ENCODE peak calls at places on chromosomes 3 and 15, in six cellular contexts. T is lower lobe of right lung, H is H1, D is left ventricle myocardium inferior, O is uterus, J is breast epithelium. V is an unnamed sample.

GRCh38 chr3:155179425-155179814 is 99.3 kb downstream of the MME start:
- DNase-seq in T (no peak), H (no peak), D (no peak), O (no peak), J (no peak), V (no peak)

GRCh38 chr3:126155280-126155640 is 25.1 kb downstream of the ALDH1L1 start:
- DNase-seq in T (no peak), H (peak), D (no peak), O (no peak), J (no peak), V (no peak)

GRCh38 chr3:168071535-168071934 is 24.2 kb downstream of the GOLIM4 start:
- DNase-seq in T (no peak), H (no peak), D (no peak), O (no peak), J (no peak), V (no peak)

GRCh38 chr3:175082631-175083030 is 223.5 kb downstream of the NAALADL2 start:
- DNase-seq in T (no peak), H (no peak), D (no peak), O (no peak), J (no peak), V (no peak)

GRCh38 chr3:148903022-148903442 is 37.9 kb downstream of the CPA3 start:
- DNase-seq in T (no peak), H (no peak), D (no peak), O (no peak), J (no peak), V (no peak)

GRCh38 chr15:67174864-67175573 is 79.4 kb downstream of the AAGAB start:
- DNase-seq in T (no peak), H (no peak), D (no peak), O (no peak), J (no peak), V (peak)

GRCh38 chr15:67836477-67836876 is 3.4 kb downstream of the RNU6-1 start:
- DNase-seq in T (no peak), H (peak), D (peak), O (peak), J (no peak), V (peak)

GRCh38 chr15:98561169-98561941 is 87.0 kb upstream of the IGF1R start:
- DNase-seq in T (no peak), H (no peak), D (no peak), O (no peak), J (no peak), V (no peak)

GRCh38 chr3:59424268-59425010 is 374.6 kb upstream of the CFAP20DC start:
- DNase-seq in T (no peak), H (no peak), D (no peak), O (no peak), J (no peak), V (no peak)

GRCh38 chr3:29527251-29527650 is 246.4 kb downstream of the RBMS3 start:
- DNase-seq in T (no peak), H (no peak), D (no peak), O (no peak), J (no peak), V (no peak)

GRCh38 chr3:97772926-97773325 is 8.4 kb downstream of the ARL6 start:
- DNase-seq in T (no peak), H (no peak), D (no peak), O (no peak), J (no peak), V (no peak)

GRCh38 chr15:50151468-50151867 is 30.5 kb upstream of the SLC27A2 start:
- DNase-seq in T (no peak), H (no peak), D (no peak), O (no peak), J (no peak), V (no peak)

GRCh38 chr3:127479449-127479848 is 111.1 kb downstream of the TPRA1 start:
- DNase-seq in T (no peak), H (no peak), D (peak), O (no peak), J (no peak), V (peak)

GRCh38 chr15:62138124-62138523 is 27.0 kb downstream of the C2CD4B start:
- DNase-seq in T (no peak), H (no peak), D (no peak), O (peak), J (no peak), V (no peak)

GRCh38 chr3:127439621-127440020 is 150.9 kb downstream of the TPRA1 start:
- DNase-seq in T (no peak), H (peak), D (no peak), O (no peak), J (peak), V (peak)

GRCh38 chr15:93141373-93141790 is 52.4 kb upstream of the RGMA start:
- DNase-seq in T (no peak), H (no peak), D (no peak), O (no peak), J (no peak), V (no peak)

GRCh38 chr3:6928064-6928463 is 67.1 kb downstream of the GRM7 start:
- DNase-seq in T (no peak), H (no peak), D (no peak), O (no peak), J (no peak), V (no peak)

GRCh38 chr15:36254446-36254845 is 325.0 kb upstream of the CDIN1 start:
- DNase-seq in T (no peak), H (no peak), D (no peak), O (no peak), J (no peak), V (no peak)

GRCh38 chr3:17642474-17642873 is 100.0 kb downstream of the TBC1D5 start:
- DNase-seq in T (no peak), H (no peak), D (no peak), O (no peak), J (no peak), V (no peak)

GRCh38 chr15:59632714-59633113 is 21.1 kb downstream of the GCNT3 start:
- DNase-seq in T (no peak), H (peak), D (no peak), O (no peak), J (no peak), V (no peak)

GRCh38 chr15:75650908-75651809 is 3.4 kb downstream of the SNX33 start:
- DNase-seq in T (no peak), H (no peak), D (peak), O (no peak), J (no peak), V (peak)

GRCh38 chr3:39038165-39038564 is 13.6 kb downstream of the SCN11A start:
- DNase-seq in T (no peak), H (no peak), D (no peak), O (no peak), J (no peak), V (no peak)

GRCh38 chr3:9308298-9308990 is 54.4 kb upstream of the THUMPD3 start:
- DNase-seq in T (no peak), H (no peak), D (no peak), O (no peak), J (no peak), V (no peak)

GRCh38 chr3:47715928-47716327 is 65.8 kb downstream of the SMARCC1 start:
- DNase-seq in T (no peak), H (no peak), D (no peak), O (no peak), J (no peak), V (no peak)

GRCh38 chr3:124174910-124175874 is 183.3 kb upstream of the ROPN1 start:
- DNase-seq in T (no peak), H (no peak), D (no peak), O (no peak), J (no peak), V (no peak)

GRCh38 chr15:96119734-96120133 is 210.8 kb upstream of the NR2F2 start:
- DNase-seq in T (no peak), H (no peak), D (no peak), O (no peak), J (no peak), V (no peak)

GRCh38 chr3:126746395-126747177 is 42.5 kb downstream of the CHCHD6 start:
- DNase-seq in T (peak), H (no peak), D (peak), O (no peak), J (no peak), V (no peak)

GRCh38 chr3:64294771-64295170 is 69.5 kb upstream of the PRICKLE2 start:
- DNase-seq in T (no peak), H (no peak), D (no peak), O (no peak), J (no peak), V (no peak)

GRCh38 chr3:45275006-45275704 is 49.1 kb upstream of the TMEM158 start:
- DNase-seq in T (no peak), H (no peak), D (no peak), O (no peak), J (no peak), V (no peak)

GRCh38 chr15:39584662-39585393 is 3.9 kb downstream of the THBS1 start:
- DNase-seq in T (no peak), H (no peak), D (no peak), O (no peak), J (no peak), V (no peak)

GRCh38 chr3:132008841-132009638 is 25.8 kb downstream of the CPNE4 start:
- DNase-seq in T (no peak), H (no peak), D (no peak), O (no peak), J (no peak), V (no peak)

GRCh38 chr15:52018693-52019393 is at the start of gene MAPK6:
- DNase-seq in T (peak), H (peak), D (peak), O (peak), J (peak), V (peak)
- H3K4me3 ChIP-seq in T (peak), H (peak), D (peak), O (peak), J (peak), V (peak)

GRCh38 chr3:5644773-5645172 is 457.3 kb downstream of the EDEM1 start:
- DNase-seq in T (no peak), H (no peak), D (no peak), O (no peak), J (no peak), V (no peak)
- H3K27ac ChIP-seq in T (no peak), H (no peak), D (no peak), O (no peak), J (no peak), V (no peak)

DNA sequence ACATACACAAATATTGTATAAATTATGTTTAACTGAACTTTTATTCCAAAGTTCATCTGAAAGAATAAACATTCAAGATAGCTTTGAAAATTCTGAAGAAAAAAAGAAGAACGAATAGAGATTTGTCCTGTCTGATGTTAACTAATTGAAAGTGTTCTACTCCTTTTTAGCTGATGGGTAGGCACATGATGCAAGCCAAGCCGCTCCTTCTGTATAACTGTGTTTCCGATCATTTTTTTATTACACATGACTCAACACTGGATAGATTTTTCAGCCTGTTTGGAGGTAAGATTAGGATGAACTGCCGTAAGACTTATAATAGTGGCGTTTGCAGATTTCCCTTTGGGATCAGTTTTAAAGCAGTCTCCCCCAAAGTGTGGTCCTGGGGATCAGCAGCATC is 19.0 kb downstream of the NSUN3 start:
- DNase-seq in T (no peak), H (no peak), D (no peak), O (no peak), J (no peak), V (no peak)
- H3K4me3 ChIP-seq in T (no peak), H (no peak), D (no peak), O (no peak), J (no peak), V (no peak)

GRCh38 chr3:32104492-32104891 is 1.9 kb upstream of the GPD1L start:
- DNase-seq in T (no peak), H (no peak), D (no peak), O (no peak), J (no peak), V (no peak)
- H3K27ac ChIP-seq in T (no peak), H (no peak), D (no peak), O (no peak), J (no peak), V (no peak)

GRCh38 chr15:47548986-47549385 is 168.3 kb upstream of the SEMA6D start:
- DNase-seq in T (no peak), H (no peak), D (no peak), O (no peak), J (no peak), V (no peak)
- H3K4me3 ChIP-seq in T (no peak), H (no peak), D (no peak), O (no peak), J (no peak), V (no peak)

GRCh38 chr3:16063603-16064002 is 110.9 kb upstream of the GALNT15 start:
- DNase-seq in T (no peak), H (no peak), D (no peak), O (no peak), J (no peak), V (peak)
- H3K27ac ChIP-seq in T (no peak), H (no peak), D (peak), O (peak), J (peak), V (peak)

DNA sequence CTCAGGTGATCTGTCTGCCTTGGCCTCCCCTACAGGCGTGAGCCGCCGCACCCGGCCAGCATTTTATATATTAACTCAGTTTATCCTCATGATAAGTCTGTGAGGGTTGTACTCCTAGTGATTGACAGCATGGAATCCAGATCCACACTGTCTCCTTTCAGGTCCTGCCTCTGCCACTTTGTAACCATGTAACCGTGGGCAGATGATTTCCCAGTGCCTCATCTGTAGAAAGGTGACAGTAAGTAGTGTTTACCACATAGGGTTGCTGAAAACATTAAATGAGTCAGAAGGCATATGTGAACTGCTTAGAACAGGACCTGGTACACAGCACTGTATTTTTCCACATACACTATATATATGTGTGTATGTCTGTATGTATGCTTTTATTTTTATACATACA is 2.4 kb downstream of the FYTTD1 start:
- DNase-seq in T (no peak), H (no peak), D (no peak), O (no peak), J (no peak), V (no peak)
- H3K4me3 ChIP-seq in T (peak), H (no peak), D (peak), O (peak), J (peak), V (no peak)

DNA sequence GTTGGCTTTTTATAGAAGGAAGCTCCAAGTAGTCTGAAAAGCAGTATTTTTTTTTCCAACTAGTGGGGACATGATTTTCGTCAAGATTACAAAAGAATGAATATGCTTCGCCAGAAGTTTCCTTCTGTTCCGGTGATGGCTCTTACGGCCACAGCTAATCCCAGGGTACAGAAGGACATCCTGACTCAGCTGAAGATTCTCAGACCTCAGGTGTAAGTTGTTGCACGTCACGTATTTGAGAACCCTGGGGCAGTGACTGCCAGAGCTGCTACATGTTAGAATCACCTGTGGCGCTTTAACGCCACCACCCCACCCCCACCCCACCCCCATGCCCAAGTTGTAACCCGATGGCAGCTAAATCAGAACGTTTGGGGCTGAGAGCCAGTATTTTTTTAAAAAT is 52.2 kb downstream of the BLM start:
- DNase-seq in T (no peak), H (no peak), D (no peak), O (no peak), J (no peak), V (no peak)
- H3K27ac ChIP-seq in T (no peak), H (no peak), D (peak), O (no peak), J (no peak), V (no peak)

GRCh38 chr3:169966951-169967915 is 626 bp downstream of the SEC62 start:
- DNase-seq in T (peak), H (no peak), D (peak), O (no peak), J (peak), V (peak)
- H3K4me3 ChIP-seq in T (peak), H (peak), D (peak), O (peak), J (peak), V (peak)

DNA sequence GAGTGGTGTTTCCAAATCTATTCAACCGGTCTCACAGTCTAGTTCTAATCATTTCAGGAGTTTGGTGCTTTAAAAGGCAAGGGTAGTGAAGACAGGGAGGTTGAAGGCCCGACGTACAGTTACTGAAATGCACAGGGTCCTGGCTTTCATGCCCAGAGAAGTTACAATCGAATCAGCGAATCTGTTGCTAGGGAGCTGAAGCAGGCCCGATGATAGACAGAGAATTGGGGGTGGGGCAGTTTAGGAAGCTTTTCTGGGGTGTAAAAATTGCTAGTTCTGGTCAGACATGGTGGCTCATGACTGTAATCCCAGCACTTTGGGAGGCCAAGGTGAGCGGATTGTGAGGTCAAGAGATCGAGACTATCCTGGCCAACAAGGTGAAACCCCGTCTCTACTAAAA is 63.1 kb upstream of the ATP13A3 start:
- DNase-seq in T (no peak), H (no peak), D (no peak), O (no peak), J (no peak), V (no peak)
- H3K27ac ChIP-seq in T (no peak), H (no peak), D (peak), O (no peak), J (no peak), V (no peak)